ENCODE peak calls at places on chromosomes 1 and 21, in four cellular contexts. D is GM23248; S is CD8-positive, alpha-beta memory T cell; Y is Panc1. B is an unnamed sample. For H3K9me3 and H3K36me3, the result is how much of the 10 kb centered on the place peaks cover.

GRCh38 chr1:101075926-101076325 is 50.3 kb upstream of the DPH5 start:
- DNase-seq in D (no peak), Y (no peak), S (no peak), B (no peak)

GRCh38 chr1:94992161-94992560 is 65.3 kb upstream of the CNN3 start:
- DNase-seq in D (no peak), S (no peak), Y (no peak), B (no peak)

GRCh38 chr1:234778215-234779159 is 168.5 kb upstream of the IRF2BP2 start:
- DNase-seq in Y (no peak), D (no peak), S (no peak), B (peak)

GRCh38 chr21:37356710-37357109 is 9.9 kb upstream of the DYRK1A start:
- DNase-seq in S (no peak), D (no peak), Y (no peak), B (no peak)

GRCh38 chr1:231206856-231207255 is 34.2 kb upstream of the GNPAT start:
- DNase-seq in Y (no peak), S (no peak), D (no peak), B (no peak)

GRCh38 chr1:186102559-186103148 is 272.4 kb downstream of the TPR start:
- DNase-seq in Y (no peak), D (peak), S (no peak), B (no peak)

GRCh38 chr1:66505671-66506392 is 28.1 kb upstream of the SGIP1 start:
- DNase-seq in Y (no peak), S (no peak), D (peak), B (no peak)

GRCh38 chr1:189220750-189221149 is 1256.9 kb downstream of the BRINP3 start:
- DNase-seq in D (no peak), S (no peak), Y (no peak), B (no peak)

GRCh38 chr1:87451229-87451900 is 122.7 kb downstream of the LMO4 start:
- DNase-seq in D (peak), S (no peak), Y (no peak), B (no peak)

GRCh38 chr1:67190942-67191341 is 24.7 kb downstream of the IL23R start:
- DNase-seq in Y (no peak), S (no peak), D (no peak), B (no peak)

GRCh38 chr1:151009206-151009587 is 948 bp downstream of the PRUNE1 start:
- DNase-seq in D (peak), Y (no peak), S (no peak), B (no peak)

GRCh38 chr1:85576256-85576641 is 4.3 kb upstream of the CCN1 start:
- DNase-seq in S (no peak), D (no peak), Y (peak), B (peak)

GRCh38 chr1:109256971-109257681 is 7.8 kb downstream of the CELSR2 start:
- DNase-seq in D (peak), Y (no peak), S (no peak), B (no peak)

GRCh38 chr1:169487561-169487960 is 1.8 kb upstream of the SLC19A2 start:
- DNase-seq in S (no peak), Y (no peak), D (no peak), B (peak)

GRCh38 chr1:94641990-94642389 is 100.4 kb upstream of the F3 start:
- DNase-seq in S (no peak), Y (no peak), D (no peak), B (no peak)

GRCh38 chr1:165896277-165896676 is 68.9 kb downstream of the UCK2 start:
- DNase-seq in S (no peak), D (peak), Y (no peak), B (peak)

GRCh38 chr1:93516164-93516563 is 68.2 kb downstream of the FNBP1L start:
- DNase-seq in S (no peak), Y (no peak), D (no peak), B (no peak)

GRCh38 chr1:212595787-212596714 is 12.5 kb upstream of the ATF3 start:
- DNase-seq in Y (peak), D (peak), S (no peak), B (no peak)

GRCh38 chr1:91701494-91701869 is 184.5 kb downstream of the TGFBR3 start:
- DNase-seq in D (peak), Y (no peak), S (no peak), B (no peak)

GRCh38 chr1:168879906-168880734 is 151.1 kb upstream of the DPT start:
- DNase-seq in Y (no peak), D (peak), S (no peak), B (peak)

GRCh38 chr1:117678246-117678977 is 72.6 kb downstream of the TENT5C start:
- DNase-seq in D (peak), Y (no peak), S (no peak), B (no peak)

GRCh38 chr1:23638188-23638619 is 53.4 kb upstream of the RPL11 start:
- DNase-seq in S (no peak), Y (no peak), D (peak), B (peak)

GRCh38 chr1:184854456-184855180 is 100.0 kb upstream of the EDEM3 start:
- DNase-seq in Y (no peak), D (peak), S (no peak), B (no peak)

GRCh38 chr1:220430059-220430458 is 97.9 kb upstream of the MARK1 start:
- DNase-seq in D (no peak), S (no peak), Y (no peak), B (no peak)

GRCh38 chr1:2825487-2826189 is 24.1 kb upstream of the TTC34 start:
- DNase-seq in Y (no peak), S (no peak), D (no peak), B (no peak)
- H3K9me3 ChIP-seq in Y (under half), S (under half), D (under half), B (under half)

GRCh38 chr1:1846386-1846918 is 44.4 kb downstream of the GNB1 start:
- DNase-seq in S (no peak), D (no peak), Y (no peak), B (no peak)

GRCh38 chr1:1847061-1847460 is 43.8 kb downstream of the GNB1 start:
- DNase-seq in Y (no peak), S (no peak), D (no peak), B (no peak)

GRCh38 chr1:1839311-1839965 is 51.4 kb downstream of the GNB1 start:
- DNase-seq in Y (no peak), S (no peak), D (peak), B (no peak)

GRCh38 chr1:1841575-1841991 is 49.3 kb downstream of the GNB1 start:
- DNase-seq in D (peak), S (no peak), Y (no peak), B (no peak)

GRCh38 chr1:1842360-1843146 is 48.3 kb downstream of the GNB1 start:
- DNase-seq in D (no peak), S (no peak), Y (no peak), B (no peak)
- H3K36me3 ChIP-seq in D (under half), S (under half), Y (under half), B (under half)

DNA sequence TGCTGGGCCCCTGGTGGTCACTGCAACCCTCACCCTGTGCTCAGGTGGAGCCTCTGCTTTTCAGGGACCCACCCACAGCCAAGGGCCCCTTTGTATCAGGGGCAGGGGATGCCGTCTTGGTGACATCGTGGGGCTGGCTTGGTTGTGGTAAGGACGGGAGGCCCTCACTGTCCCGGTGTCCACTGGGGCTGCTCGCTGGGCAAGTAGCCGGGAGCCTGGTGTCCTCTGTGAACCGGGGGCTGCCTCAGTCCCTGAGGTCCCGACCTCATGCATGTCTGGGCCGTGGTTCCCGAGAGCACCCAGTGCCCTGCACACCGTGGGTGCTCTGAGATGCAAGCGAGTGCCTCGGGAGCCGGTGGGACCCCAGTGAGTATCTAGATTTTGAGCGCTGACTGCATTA is 56.0 kb upstream of the TTC34 start:
- DNase-seq in S (no peak), Y (no peak), D (no peak), B (no peak)
- H3K9me3 ChIP-seq in S (under half), Y (under half), D (under half), B (under half)

GRCh38 chr1:222618880-222619321 is 1.0 kb downstream of the MIA3 start:
- DNase-seq in D (peak), Y (no peak), S (no peak), B (peak)
- H3K36me3 ChIP-seq in D (under half), Y (under half), S (under half), B (under half)

GRCh38 chr1:2822621-2823145 is 21.2 kb upstream of the TTC34 start:
- DNase-seq in D (no peak), Y (no peak), S (no peak), B (no peak)
- H3K9me3 ChIP-seq in D (under half), Y (under half), S (under half), B (under half)

DNA sequence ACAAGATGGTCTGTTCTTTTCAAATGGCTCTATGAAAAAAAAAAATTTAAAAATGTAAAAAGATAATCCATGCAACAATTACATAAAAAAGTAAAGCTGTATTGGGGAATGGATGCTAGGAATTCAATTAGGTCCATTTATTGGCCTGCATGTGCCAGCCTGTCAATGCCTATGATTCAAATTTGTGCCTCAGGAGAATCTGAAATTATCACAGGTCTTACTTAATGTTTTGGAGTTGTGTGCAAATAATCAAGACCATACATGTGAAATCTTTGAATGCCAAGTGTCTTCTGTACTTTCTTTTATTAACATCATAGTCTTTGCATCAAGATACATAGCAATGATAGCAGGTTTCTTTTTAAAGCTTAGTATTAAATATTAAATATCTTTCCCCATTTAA is 13.5 kb upstream of the KLHL12 start:
- DNase-seq in S (no peak), Y (no peak), D (no peak), B (no peak)
- H3K36me3 ChIP-seq in S (under half), Y (under half), D (under half), B (half or more)

DNA sequence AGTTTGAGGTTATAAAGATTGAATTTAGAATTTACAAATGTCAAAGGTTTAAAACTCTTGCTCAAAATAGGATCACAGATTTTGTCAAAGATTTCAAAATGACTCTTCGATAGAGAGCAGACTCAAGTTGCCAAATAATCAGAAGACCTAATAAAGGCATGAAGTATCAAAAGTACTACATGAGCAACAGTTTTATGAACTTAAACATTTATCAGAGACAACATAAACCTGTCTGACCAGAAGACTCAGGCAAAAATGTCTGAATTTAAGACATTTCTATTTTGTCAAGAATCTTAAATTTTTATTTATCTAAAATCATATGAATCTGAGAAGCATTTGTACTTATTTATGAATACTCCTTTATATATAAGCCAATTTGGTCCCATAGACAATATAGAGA is 330.9 kb downstream of the PTPRU start:
- DNase-seq in Y (no peak), D (no peak), S (no peak), B (no peak)
- H3K9me3 ChIP-seq in Y (under half), D (under half), S (under half), B (under half)

GRCh38 chr1:248815407-248816034 is 10.2 kb downstream of the SH3BP5L start:
- DNase-seq in D (no peak), S (no peak), Y (no peak), B (no peak)
- H3K36me3 ChIP-seq in D (half or more), S (under half), Y (under half), B (half or more)

GRCh38 chr1:152621993-152622392 is 910 bp downstream of the LCE3A start:
- DNase-seq in S (no peak), D (no peak), Y (no peak), B (no peak)
- H3K9me3 ChIP-seq in S (under half), D (under half), Y (under half), B (under half)

B was measured in WERI-Rb-1.